ENCODE peak calls at places on chromosomes 16 and 17, in eight cellular contexts. A, G, O, J, R, D, T and H are unnamed samples.

GRCh38 chr17:52306314-52306713 is 147.8 kb upstream of the CA10 start:
- DNase-seq in A (no peak), G (no peak), O (no peak), J (no peak), R (no peak), D (no peak), T (no peak), H (no peak)

GRCh38 chr17:4738136-4739121 is 1.2 kb upstream of the ZMYND15 start:
- DNase-seq in A (peak), G (no peak), O (no peak), J (no peak), R (peak), D (peak), T (no peak), H (no peak)

GRCh38 chr17:8818654-8819330 is 19.6 kb upstream of the MFSD6L start:
- DNase-seq in A (no peak), G (no peak), O (no peak), J (no peak), R (no peak), D (no peak), T (no peak), H (no peak)

GRCh38 chr17:55769625-55770000 is 18.8 kb downstream of the PCTP start:
- DNase-seq in A (no peak), G (peak), O (no peak), J (no peak), R (no peak), D (no peak), T (peak), H (no peak)

GRCh38 chr17:72614476-72614870 is 478.0 kb downstream of the SLC39A11 start:
- DNase-seq in A (no peak), G (no peak), O (no peak), J (no peak), R (no peak), D (no peak), T (peak), H (no peak)

GRCh38 chr17:77771145-77771544 is 187.4 kb upstream of the TNRC6C start:
- DNase-seq in A (no peak), G (no peak), O (no peak), J (no peak), R (no peak), D (no peak), T (no peak), H (no peak)

GRCh38 chr17:64457156-64457555 is 8.2 kb downstream of the MILR1 start:
- DNase-seq in A (no peak), G (no peak), O (no peak), J (no peak), R (no peak), D (no peak), T (peak), H (no peak)

GRCh38 chr16:8628981-8629725 is 7.7 kb downstream of the METTL22 start:
- DNase-seq in A (no peak), G (no peak), O (no peak), J (no peak), R (no peak), D (no peak), T (no peak), H (no peak)

GRCh38 chr17:13626703-13627102 is 25.0 kb upstream of the HS3ST3A1 start:
- DNase-seq in A (no peak), G (peak), O (no peak), J (no peak), R (no peak), D (no peak), T (peak), H (no peak)

GRCh38 chr17:78131172-78132085 is 858 bp downstream of the TMC8 start:
- DNase-seq in A (no peak), G (no peak), O (peak), J (peak), R (peak), D (no peak), T (no peak), H (peak)

GRCh38 chr16:10022098-10022497 is 160.1 kb downstream of the GRIN2A start:
- DNase-seq in A (no peak), G (no peak), O (no peak), J (no peak), R (no peak), D (no peak), T (no peak), H (no peak)

GRCh38 chr17:43648916-43649315 is 12.8 kb downstream of the MEOX1 start:
- DNase-seq in A (no peak), G (no peak), O (no peak), J (no peak), R (no peak), D (no peak), T (no peak), H (no peak)

GRCh38 chr16:13110124-13110796 is 208.9 kb downstream of the SHISA9 start:
- DNase-seq in A (no peak), G (peak), O (no peak), J (no peak), R (no peak), D (no peak), T (peak), H (no peak)

GRCh38 chr17:81931189-81931556 is 3.6 kb upstream of the MAFG start:
- DNase-seq in A (no peak), G (no peak), O (no peak), J (no peak), R (no peak), D (no peak), T (no peak), H (no peak)

GRCh38 chr17:63843387-63844292 is 1.2 kb upstream of the SMARCD2 start:
- DNase-seq in A (no peak), G (no peak), O (no peak), J (peak), R (peak), D (peak), T (peak), H (peak)

GRCh38 chr17:65638221-65638940 is 76.9 kb upstream of the AXIN2 start:
- DNase-seq in A (no peak), G (no peak), O (no peak), J (no peak), R (no peak), D (no peak), T (no peak), H (no peak)

GRCh38 chr16:57799619-57800212 is 2.6 kb downstream of the KIFC3 start:
- DNase-seq in A (no peak), G (no peak), O (no peak), J (no peak), R (no peak), D (peak), T (no peak), H (peak)

GRCh38 chr17:81561494-81561885 is 9.3 kb upstream of the FAAP100 start:
- DNase-seq in A (no peak), G (no peak), O (no peak), J (no peak), R (no peak), D (no peak), T (peak), H (no peak)